ENCODE peak calls at places on chromosomes 12 and 14, in seven cellular contexts. N is HCT116, I is K562, T is HepG2, J is GM12878, C is SK-N-SH, E is H1. D is an unnamed sample.
A peak's percentile ranks its signal among the peaks of the same experiment; 100 is the strongest.

GRCh38 chr12:110073049-110073831 is 24.9 kb upstream of the C12orf76 start:
- DNase-seq in N (no peak), I (no peak), T (no peak), J (no peak), C (peak; percentile 60), E (peak; percentile 48), D (peak; percentile 25)

GRCh38 chr14:21796912-21797311 is 123.3 kb upstream of the OR4E1 start:
- DNase-seq in N (no peak), I (no peak), T (no peak), J (no peak), C (no peak), E (no peak), D (no peak)

GRCh38 chr12:14384783-14385638 is 19.5 kb downstream of the ATF7IP start:
- DNase-seq in N (peak; percentile 93), I (peak; percentile 86), T (peak; percentile 88), J (peak; percentile 92), C (peak; percentile 60), E (peak; percentile 63), D (peak; percentile 85)

GRCh38 chr12:50287271-50287670 is 4.0 kb upstream of the LIMA1 start:
- DNase-seq in N (no peak), I (no peak), T (no peak), J (no peak), C (no peak), E (no peak), D (no peak)

GRCh38 chr14:75607842-75608640 is 29.6 kb downstream of the FLVCR2 start:
- DNase-seq in N (no peak), I (no peak), T (no peak), J (no peak), C (no peak), E (no peak), D (no peak)

GRCh38 chr12:132949936-132950837 is 5.9 kb downstream of the ZNF605 start:
- DNase-seq in N (no peak), I (no peak), T (no peak), J (no peak), C (no peak), E (no peak), D (no peak)

GRCh38 chr12:102964872-102965271 is 7.4 kb downstream of the ASCL1 start:
- DNase-seq in N (no peak), I (no peak), T (no peak), J (no peak), C (peak; percentile 65), E (peak; percentile 69), D (no peak)

GRCh38 chr12:123253606-123254459 is 17.8 kb downstream of the CDK2AP1 start:
- DNase-seq in N (no peak), I (no peak), T (no peak), J (no peak), C (no peak), E (no peak), D (no peak)

GRCh38 chr14:44565968-44566367 is 58.9 kb upstream of the FSCB start:
- DNase-seq in N (no peak), I (no peak), T (no peak), J (no peak), C (no peak), E (no peak), D (no peak)

GRCh38 chr12:82505150-82505549 is 146.8 kb downstream of the METTL25 start:
- DNase-seq in N (no peak), I (no peak), T (no peak), J (no peak), C (no peak), E (no peak), D (no peak)

GRCh38 chr12:98513379-98514318 is 1.7 kb upstream of the TMPO start:
- DNase-seq in N (no peak), I (peak; percentile 66), T (no peak), J (no peak), C (no peak), E (no peak), D (no peak)

GRCh38 chr12:12518464-12518845 is 44.2 kb downstream of the DUSP16 start:
- DNase-seq in N (no peak), I (no peak), T (no peak), J (no peak), C (no peak), E (no peak), D (no peak)

GRCh38 chr12:90945070-90945649 is 9.8 kb downstream of the CCER1 start:
- DNase-seq in N (peak; percentile 21), I (peak; percentile 24), T (peak; percentile 29), J (no peak), C (peak; percentile 20), E (no peak), D (peak; percentile 65)

GRCh38 chr12:2673966-2674810 is 120.6 kb upstream of the FKBP4 start:
- DNase-seq in N (peak; percentile 8), I (peak; percentile 17), T (no peak), J (no peak), C (no peak), E (peak; percentile 74), D (no peak)

GRCh38 chr12:51863363-51863920 is 14.9 kb upstream of the FIGNL2 start:
- DNase-seq in N (no peak), I (no peak), T (no peak), J (no peak), C (no peak), E (peak; percentile 64), D (no peak)

GRCh38 chr12:50542448-50542847 is 37.7 kb downstream of the DIP2B start:
- DNase-seq in N (peak; percentile 77), I (no peak), T (no peak), J (no peak), C (no peak), E (no peak), D (no peak)

GRCh38 chr14:20409226-20409625 is 4.1 kb downstream of the TEP1 start:
- DNase-seq in N (no peak), I (no peak), T (no peak), J (no peak), C (no peak), E (no peak), D (no peak)

GRCh38 chr12:100398307-100398706 is 41.4 kb downstream of the SLC17A8 start:
- DNase-seq in N (no peak), I (no peak), T (no peak), J (no peak), C (no peak), E (no peak), D (no peak)

GRCh38 chr14:56273151-56273550 is 154.9 kb downstream of the PELI2 start:
- DNase-seq in N (no peak), I (no peak), T (no peak), J (no peak), C (no peak), E (no peak), D (no peak)

GRCh38 chr12:114656906-114657596 is 26.9 kb downstream of the TBX3 start:
- DNase-seq in N (no peak), I (no peak), T (peak; percentile 72), J (no peak), C (no peak), E (peak; percentile 47), D (no peak)

GRCh38 chr12:6058481-6059161 is 65.8 kb downstream of the VWF start:
- DNase-seq in N (no peak), I (no peak), T (peak; percentile 62), J (no peak), C (no peak), E (no peak), D (no peak)

GRCh38 chr12:20367731-20368652 is at the start of gene PDE3A:
- DNase-seq in N (peak; percentile 39), I (no peak), T (no peak), J (no peak), C (peak; percentile 80), E (peak; percentile 75), D (peak; percentile 45)

GRCh38 chr12:125267114-125267513 is 201.9 kb downstream of the AACS start:
- DNase-seq in N (no peak), I (no peak), T (no peak), J (no peak), C (no peak), E (no peak), D (no peak)

GRCh38 chr14:68181395-68182326 is 362.1 kb downstream of the RAD51B start:
- DNase-seq in N (peak; percentile 34), I (no peak), T (peak; percentile 68), J (peak; percentile 48), C (no peak), E (no peak), D (no peak)
- TF ChIP-seq JUND in N (peak; percentile 77), I (no peak), T (no peak), J (no peak), C (peak; percentile 57), E (no peak), D (no peak)

GRCh38 chr12:95445884-95446482 is 28.0 kb upstream of the METAP2 start:
- DNase-seq in N (no peak), I (no peak), T (peak; percentile 23), J (no peak), C (no peak), E (no peak), D (no peak)

GRCh38 chr12:95443458-95443857 is 30.5 kb upstream of the METAP2 start:
- DNase-seq in N (no peak), I (peak; percentile 50), T (no peak), J (no peak), C (no peak), E (no peak), D (no peak)

DNA sequence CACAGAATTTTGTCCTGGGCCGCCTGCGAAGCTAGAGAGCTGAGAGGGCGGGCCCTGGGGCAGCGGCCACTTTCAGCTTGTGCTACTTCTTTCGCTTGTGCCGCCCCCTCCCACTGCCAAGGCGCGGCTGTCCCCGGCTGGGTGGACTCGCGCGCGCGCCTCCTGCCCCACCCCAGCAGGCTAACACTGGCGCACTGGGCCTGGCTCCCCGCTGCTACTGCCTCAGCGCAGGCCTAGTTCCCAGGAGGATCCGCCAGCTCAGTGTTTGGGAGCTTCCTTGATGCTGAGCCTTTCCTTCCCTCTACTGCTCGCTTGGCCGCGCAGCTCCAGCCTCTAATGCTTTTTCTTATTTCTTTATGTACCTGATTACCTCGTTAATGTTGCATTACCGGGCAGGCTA is 27.4 kb upstream of the METAP2 start:
- DNase-seq in N (no peak), I (peak; percentile 18), T (peak; percentile 25), J (no peak), C (peak; percentile 22), E (peak; percentile 80), D (no peak)
- TF ChIP-seq JUND in N (no peak), I (no peak), T (no peak), J (no peak), C (no peak), E (no peak), D (no peak)

GRCh38 chr12:67453181-67453580 is 184.0 kb downstream of the CAND1 start:
- DNase-seq in N (no peak), I (no peak), T (no peak), J (no peak), C (no peak), E (no peak), D (no peak)
- TF ChIP-seq JUND in N (no peak), I (no peak), T (no peak), J (no peak), C (no peak), E (no peak), D (no peak)

GRCh38 chr12:104928036-104928770 is 29.9 kb downstream of the SLC41A2 start:
- DNase-seq in N (no peak), I (no peak), T (no peak), J (no peak), C (no peak), E (no peak), D (no peak)

GRCh38 chr12:104929926-104930325 is 28.2 kb downstream of the SLC41A2 start:
- DNase-seq in N (no peak), I (no peak), T (no peak), J (no peak), C (no peak), E (no peak), D (no peak)

GRCh38 chr12:104929368-104929767 is 28.7 kb downstream of the SLC41A2 start:
- DNase-seq in N (no peak), I (no peak), T (peak; percentile 54), J (no peak), C (no peak), E (no peak), D (no peak)

GRCh38 chr12:104933128-104933527 is 25.0 kb downstream of the SLC41A2 start:
- DNase-seq in N (no peak), I (no peak), T (no peak), J (no peak), C (no peak), E (no peak), D (peak; percentile 26)

GRCh38 chr12:104930388-104931326 is 27.4 kb downstream of the SLC41A2 start:
- DNase-seq in N (no peak), I (no peak), T (peak; percentile 3), J (peak; percentile 90), C (no peak), E (no peak), D (no peak)
- TF ChIP-seq JUND in N (no peak), I (no peak), T (no peak), J (peak; percentile 92), C (no peak), E (no peak), D (no peak)

D was measured in T47D.